ENCODE peak calls at places on chromosomes 16 and 17, in nine cellular contexts. E, N, Y, S, T, V, G, F and W are unnamed samples.

GRCh38 chr17:77471984-77472836 is 331.4 kb downstream of the SEC14L1 start:
- DNase-seq in E (peak), N (no peak), Y (peak), S (peak), T (peak), V (peak), G (no peak), F (no peak), W (peak)

GRCh38 chr17:33438136-33438535 is 145.0 kb upstream of the ASIC2 start:
- DNase-seq in E (no peak), N (no peak), Y (no peak), S (no peak), T (peak), V (no peak), G (no peak), F (no peak), W (no peak)

GRCh38 chr17:17812211-17813054 is 24.4 kb downstream of the SREBF1 start:
- DNase-seq in E (no peak), N (peak), Y (peak), S (peak), T (peak), V (peak), G (no peak), F (peak), W (peak)

GRCh38 chr16:53664724-53665345 is 38.8 kb downstream of the RPGRIP1L start:
- DNase-seq in E (no peak), N (no peak), Y (no peak), S (no peak), T (peak), V (no peak), G (no peak), F (no peak), W (no peak)

GRCh38 chr17:34382586-34383224 is 19.7 kb upstream of the CCL1 start:
- DNase-seq in E (no peak), N (peak), Y (no peak), S (peak), T (peak), V (no peak), G (no peak), F (no peak), W (peak)

GRCh38 chr17:61583242-61583641 is 7.8 kb downstream of the NACA2 start:
- DNase-seq in E (peak), N (no peak), Y (no peak), S (no peak), T (peak), V (peak), G (peak), F (no peak), W (no peak)

GRCh38 chr16:74083582-74083981 is 213.0 kb upstream of the PSMD7 start:
- DNase-seq in E (no peak), N (no peak), Y (no peak), S (no peak), T (no peak), V (no peak), G (no peak), F (no peak), W (no peak)

GRCh38 chr16:87461466-87461975 is 31.3 kb downstream of the ZCCHC14 start:
- DNase-seq in E (peak), N (peak), Y (peak), S (peak), T (no peak), V (peak), G (peak), F (peak), W (peak)

GRCh38 chr17:5706835-5707234 is 122.5 kb upstream of the NLRP1 start:
- DNase-seq in E (no peak), N (peak), Y (peak), S (peak), T (peak), V (peak), G (peak), F (peak), W (peak)

GRCh38 chr17:39400547-39401411 is 647 bp downstream of the FBXL20 start:
- DNase-seq in E (no peak), N (peak), Y (peak), S (peak), T (no peak), V (peak), G (no peak), F (peak), W (peak)

GRCh38 chr17:74850310-74850709 is 9.4 kb downstream of the GRIN2C start:
- DNase-seq in E (no peak), N (no peak), Y (no peak), S (no peak), T (no peak), V (no peak), G (no peak), F (no peak), W (no peak)

GRCh38 chr16:88315543-88316105 is 67.1 kb upstream of the ZNF469 start:
- DNase-seq in E (no peak), N (no peak), Y (no peak), S (no peak), T (peak), V (peak), G (peak), F (peak), W (no peak)

GRCh38 chr17:21077286-21077685 is 34.5 kb upstream of the USP22 start:
- DNase-seq in E (no peak), N (no peak), Y (no peak), S (no peak), T (peak), V (no peak), G (no peak), F (no peak), W (no peak)

GRCh38 chr17:29612094-29612403 is 10.7 kb downstream of the CORO6 start:
- DNase-seq in E (no peak), N (no peak), Y (no peak), S (no peak), T (no peak), V (no peak), G (no peak), F (no peak), W (no peak)

GRCh38 chr16:46689492-46690280 is at the start of gene ORC6:
- DNase-seq in E (peak), N (peak), Y (peak), S (peak), T (peak), V (peak), G (peak), F (peak), W (peak)

GRCh38 chr17:74199306-74200092 is 4.0 kb upstream of the RPL38 start:
- DNase-seq in E (no peak), N (peak), Y (peak), S (peak), T (peak), V (peak), G (peak), F (peak), W (peak)